ENCODE peak calls at places on chromosomes 6 and 20, in seven cellular contexts. O is AG04450, V is substantia nigra, J is iPS-NIHi11, B is renal cortical epithelial cell, Y is mesothelial cell of epicardium, L is brain microvascular endothelial cell. K is an unnamed sample.

GRCh38 chr6:1393641-1394283 is 4.4 kb downstream of the FOXF2 start:
- DNase-seq in O (no peak), V (no peak), J (no peak), B (no peak), Y (no peak), L (no peak), K (no peak)

GRCh38 chr6:40722553-40723258 is 135.5 kb upstream of the LRFN2 start:
- DNase-seq in O (no peak), V (no peak), J (no peak), B (peak), Y (no peak), L (peak), K (no peak)

GRCh38 chr20:5056801-5057599 is 55.7 kb upstream of the SLC23A2 start:
- DNase-seq in O (no peak), V (peak), J (peak), B (no peak), Y (no peak), L (peak), K (peak)

GRCh38 chr6:40860443-40860842 is 178.6 kb downstream of the UNC5CL start:
- DNase-seq in O (no peak), V (no peak), J (no peak), B (no peak), Y (no peak), L (no peak), K (no peak)

GRCh38 chr6:25346064-25346463 is 66.9 kb downstream of the CARMIL1 start:
- DNase-seq in O (no peak), V (no peak), J (no peak), B (no peak), Y (no peak), L (no peak), K (no peak)

GRCh38 chr6:130163261-130163660 is 59.5 kb downstream of the SAMD3 start:
- DNase-seq in O (no peak), V (no peak), J (no peak), B (no peak), Y (no peak), L (no peak), K (no peak)

GRCh38 chr6:34514593-34515472 is 41.3 kb downstream of the SPDEF start:
- DNase-seq in O (peak), V (peak), J (peak), B (peak), Y (peak), L (peak), K (no peak)

GRCh38 chr6:112571486-112571885 is 224.4 kb downstream of the RFPL4B start:
- DNase-seq in O (no peak), V (no peak), J (no peak), B (peak), Y (no peak), L (no peak), K (peak)

GRCh38 chr6:34696189-34696738 is 303 bp downstream of the ILRUN start:
- DNase-seq in O (no peak), V (no peak), J (no peak), B (peak), Y (peak), L (no peak), K (peak)

GRCh38 chr6:80209434-80209833 is 103.0 kb downstream of the BCKDHB start:
- DNase-seq in O (no peak), V (no peak), J (no peak), B (no peak), Y (no peak), L (no peak), K (no peak)

K was measured in dorsolateral prefrontal cortex.